ENCODE peak calls at places on chromosomes 11 and 22, in ten cellular contexts. U is HAP-1; H is CD8-positive, alpha-beta T cell; M is astrocyte; Q is heart left ventricle; I is fibroblast of lung; F is heart right ventricle; K is left ventricle myocardium inferior; P is ovary; T is suprapubic skin. G is an unnamed sample.

GRCh38 chr11:134530826-134531225 is 118.8 kb upstream of the B3GAT1 start:
- DNase-seq in U (no peak), H (no peak), M (no peak), Q (no peak), I (no peak), F (peak; percentile 3), K (no peak), P (no peak), T (peak; percentile 49), G (peak; percentile 6)

GRCh38 chr11:117022526-117022925 is 75.7 kb downstream of the SIK3 start:
- DNase-seq in U (no peak), H (no peak), M (no peak), Q (no peak), I (no peak), F (no peak), K (no peak), P (no peak), T (no peak), G (no peak)

GRCh38 chr11:92776676-92777075 is 192.8 kb upstream of the MTNR1B start:
- DNase-seq in U (no peak), H (no peak), M (peak; percentile 55), Q (peak; percentile 19), I (no peak), F (peak; percentile 26), K (peak; percentile 16), P (no peak), T (no peak), G (no peak)

GRCh38 chr11:102552447-102553200 is 22.1 kb upstream of the MMP7 start:
- DNase-seq in U (no peak), H (no peak), M (peak; percentile 94), Q (no peak), I (no peak), F (no peak), K (no peak), P (no peak), T (no peak), G (no peak)

GRCh38 chr11:2186669-2187266 is 15.2 kb upstream of the TH start:
- DNase-seq in U (peak; percentile 13), H (peak; percentile 65), M (no peak), Q (no peak), I (no peak), F (no peak), K (no peak), P (no peak), T (no peak), G (no peak)

GRCh38 chr11:78690588-78690987 is 115.9 kb upstream of the NARS2 start:
- DNase-seq in U (no peak), H (no peak), M (peak; percentile 22), Q (no peak), I (peak; percentile 3), F (no peak), K (no peak), P (no peak), T (no peak), G (no peak)

GRCh38 chr11:57480409-57481137 is 20.2 kb downstream of the RTN4RL2 start:
- DNase-seq in U (peak; percentile 48), H (peak; percentile 54), M (no peak), Q (peak; percentile 58), I (peak; percentile 53), F (peak; percentile 67), K (peak; percentile 66), P (peak; percentile 66), T (no peak), G (peak; percentile 63)

GRCh38 chr11:105697291-105697690 is 87.4 kb downstream of the GRIA4 start:
- DNase-seq in U (no peak), H (no peak), M (no peak), Q (no peak), I (no peak), F (no peak), K (no peak), P (no peak), T (no peak), G (no peak)

GRCh38 chr11:35167451-35167954 is 28.5 kb downstream of the CD44 start:
- DNase-seq in U (no peak), H (no peak), M (peak; percentile 49), Q (no peak), I (peak; percentile 74), F (no peak), K (no peak), P (no peak), T (no peak), G (peak; percentile 45)

GRCh38 chr11:72932132-72932570 is 117.9 kb downstream of the ATG16L2 start:
- DNase-seq in U (no peak), H (no peak), M (peak; percentile 70), Q (no peak), I (no peak), F (no peak), K (no peak), P (no peak), T (no peak), G (no peak)

GRCh38 chr11:491358-491757 is 15.7 kb downstream of the RNH1 start:
- DNase-seq in U (no peak), H (no peak), M (no peak), Q (no peak), I (no peak), F (no peak), K (no peak), P (no peak), T (no peak), G (no peak)

GRCh38 chr11:73004088-73004487 is 138.0 kb downstream of the FCHSD2 start:
- DNase-seq in U (no peak), H (no peak), M (no peak), Q (no peak), I (no peak), F (no peak), K (no peak), P (no peak), T (no peak), G (no peak)

GRCh38 chr11:130886704-130887103 is 29.6 kb downstream of the SNX19 start:
- DNase-seq in U (no peak), H (no peak), M (no peak), Q (no peak), I (peak; percentile 21), F (no peak), K (no peak), P (no peak), T (no peak), G (no peak)

GRCh38 chr22:49235463-49236300 is 592.0 kb downstream of the BRD1 start:
- DNase-seq in U (no peak), H (no peak), M (no peak), Q (no peak), I (no peak), F (no peak), K (no peak), P (no peak), T (no peak), G (no peak)

GRCh38 chr22:31870890-31871289 is 73.4 kb upstream of the YWHAH start:
- DNase-seq in U (no peak), H (no peak), M (peak; percentile 62), Q (no peak), I (peak; percentile 59), F (no peak), K (no peak), P (no peak), T (no peak), G (no peak)

GRCh38 chr11:74849525-74850391 is 99.1 kb downstream of the XRRA1 start:
- DNase-seq in U (no peak), H (no peak), M (peak; percentile 76), Q (no peak), I (peak; percentile 60), F (peak; percentile 15), K (no peak), P (no peak), T (no peak), G (no peak)

GRCh38 chr11:92048415-92048814 is 176.2 kb upstream of the FAT3 start:
- DNase-seq in U (no peak), H (no peak), M (no peak), Q (no peak), I (no peak), F (no peak), K (no peak), P (no peak), T (no peak), G (no peak)

GRCh38 chr11:16984229-16984628 is 30.0 kb downstream of the PLEKHA7 start:
- DNase-seq in U (no peak), H (no peak), M (no peak), Q (no peak), I (no peak), F (no peak), K (no peak), P (no peak), T (no peak), G (no peak)
- H3K4me1 ChIP-seq in U (peaks cover 14% of the 10 kb centered on the region), H (peaks cover 16% of the 10 kb centered on the region), M (peaks cover 16% of the 10 kb centered on the region), Q (peaks cover 27% of the 10 kb centered on the region), I (no peaks in the 10 kb centered on the region), F (peaks cover 43% of the 10 kb centered on the region), K (peaks cover 48% of the 10 kb centered on the region), P (peaks cover 14% of the 10 kb centered on the region), T (peaks cover 28% of the 10 kb centered on the region), G (no peaks in the 10 kb centered on the region)

GRCh38 chr11:65435981-65436411 is 13.4 kb downstream of the NEAT1 start:
- DNase-seq in U (peak; percentile 2), H (no peak), M (no peak), Q (peak; percentile 32), I (peak; percentile 51), F (no peak), K (no peak), P (peak; percentile 18), T (peak; percentile 61), G (peak; percentile 21)
- H3K4me1 ChIP-seq in U (peaks cover 19% of the 10 kb centered on the region), H (peaks cover 32% of the 10 kb centered on the region), M (peaks cover 14% of the 10 kb centered on the region), Q (peaks cover 87% of the 10 kb centered on the region), I (peaks cover 5% of the 10 kb centered on the region), F (peaks cover 100% of the 10 kb centered on the region), K (peaks cover 100% of the 10 kb centered on the region), P (peaks cover 1% of the 10 kb centered on the region), T (peaks cover 96% of the 10 kb centered on the region), G (peaks cover 14% of the 10 kb centered on the region)

GRCh38 chr11:128890216-128890542 is 977 bp upstream of the KCNJ5 start:
- DNase-seq in U (no peak), H (no peak), M (no peak), Q (no peak), I (no peak), F (no peak), K (no peak), P (no peak), T (no peak), G (no peak)

GRCh38 chr11:128891912-128892398 is 799 bp downstream of the KCNJ5 start:
- DNase-seq in U (no peak), H (no peak), M (no peak), Q (no peak), I (no peak), F (no peak), K (no peak), P (no peak), T (no peak), G (no peak)

GRCh38 chr11:128889657-128890213 is 1.4 kb upstream of the KCNJ5 start:
- DNase-seq in U (peak; percentile 44), H (no peak), M (no peak), Q (no peak), I (no peak), F (no peak), K (no peak), P (no peak), T (no peak), G (no peak)

GRCh38 chr11:128891410-128891861 is 280 bp downstream of the KCNJ5 start:
- DNase-seq in U (no peak), H (no peak), M (no peak), Q (no peak), I (peak; percentile 30), F (no peak), K (no peak), P (no peak), T (no peak), G (no peak)

GRCh38 chr11:128890543-128891409 is at the start of gene KCNJ5:
- DNase-seq in U (no peak), H (no peak), M (no peak), Q (peak; percentile 45), I (no peak), F (peak; percentile 38), K (peak; percentile 40), P (peak; percentile 62), T (no peak), G (no peak)
- H3K4me1 ChIP-seq in U (peaks cover 12% of the 10 kb centered on the region), H (peaks cover 9% of the 10 kb centered on the region), M (peaks cover 8% of the 10 kb centered on the region), Q (peaks cover 56% of the 10 kb centered on the region), I (no peaks in the 10 kb centered on the region), F (peaks cover 55% of the 10 kb centered on the region), K (peaks cover 54% of the 10 kb centered on the region), P (peaks cover 4% of the 10 kb centered on the region), T (peaks cover 48% of the 10 kb centered on the region), G (peaks cover 12% of the 10 kb centered on the region)

GRCh38 chr22:43242627-43243026 is 55.7 kb upstream of the TTLL12 start:
- DNase-seq in U (no peak), H (no peak), M (no peak), Q (no peak), I (no peak), F (no peak), K (no peak), P (no peak), T (no peak), G (no peak)
- H3K4me1 ChIP-seq in U (no peaks in the 10 kb centered on the region), H (no peaks in the 10 kb centered on the region), M (no peaks in the 10 kb centered on the region), Q (peaks cover 21% of the 10 kb centered on the region), I (no peaks in the 10 kb centered on the region), F (peaks cover 25% of the 10 kb centered on the region), K (peaks cover 26% of the 10 kb centered on the region), P (peaks cover 46% of the 10 kb centered on the region), T (no peaks in the 10 kb centered on the region), G (peaks cover 14% of the 10 kb centered on the region)

G was measured in uterus.